ENCODE peak calls at places on chromosomes 13 and 19, in six cellular contexts. N is lower leg skin; P is astrocyte; Q is endothelial cell; L is cardiac fibroblast; B is CD8-positive, alpha-beta T cell. K is an unnamed sample.

GRCh38 chr19:6787393-6787792 is 14.9 kb downstream of the VAV1 start:
- DNase-seq in N (no peak), Q (no peak), L (no peak), P (no peak), B (no peak), K (no peak)

GRCh38 chr19:17847538-17848366 is at the start of gene JAK3:
- DNase-seq in N (no peak), P (no peak), L (peak; percentile 87), B (peak; percentile 90), Q (peak; percentile 89), K (peak; percentile 90)

GRCh38 chr13:75485286-75486062 is 3.5 kb upstream of the TBC1D4 start:
- DNase-seq in P (peak; percentile 91), N (no peak), B (no peak), Q (no peak), L (peak; percentile 39), K (no peak)

GRCh38 chr19:36916991-36917390 is 859 bp downstream of the ZNF568 start:
- DNase-seq in L (peak; percentile 30), P (peak; percentile 47), N (no peak), Q (no peak), B (no peak), K (no peak)

GRCh38 chr19:43450545-43450997 is 14.8 kb downstream of the LYPD3 start:
- DNase-seq in P (peak; percentile 70), B (no peak), N (no peak), Q (no peak), L (peak; percentile 53), K (no peak)

GRCh38 chr19:11921852-11922495 is 2.9 kb upstream of the ZNF700 start:
- DNase-seq in Q (no peak), L (peak; percentile 59), P (no peak), N (no peak), B (no peak), K (no peak)

GRCh38 chr13:42229287-42229686 is 42.7 kb upstream of the AKAP11 start:
- DNase-seq in N (no peak), Q (no peak), L (no peak), B (no peak), P (no peak), K (no peak)

GRCh38 chr19:11659612-11660011 is 62.3 kb downstream of the ZNF627 start:
- DNase-seq in L (peak; percentile 5), N (no peak), Q (no peak), B (no peak), P (no peak), K (peak; percentile 41)

GRCh38 chr13:85935868-85936467 is 136.7 kb upstream of the SLITRK6 start:
- DNase-seq in B (no peak), P (no peak), N (no peak), Q (no peak), L (no peak), K (no peak)

GRCh38 chr19:6772028-6772865 is at the start of gene VAV1:
- DNase-seq in Q (no peak), B (peak; percentile 84), N (peak; percentile 90), L (no peak), P (no peak), K (peak; percentile 95)

GRCh38 chr19:53511933-53512374 is 26.0 kb upstream of the ZNF331 start:
- DNase-seq in B (peak; percentile 57), L (peak; percentile 60), P (peak; percentile 34), N (peak; percentile 87), Q (peak; percentile 79), K (no peak)

GRCh38 chr13:114106526-114106925 is 25.9 kb downstream of the RASA3 start:
- DNase-seq in Q (no peak), B (no peak), P (no peak), N (peak; percentile 21), L (no peak), K (no peak)

GRCh38 chr19:6887326-6887725 is at the start of gene ADGRE1:
- DNase-seq in B (no peak), L (no peak), Q (no peak), P (no peak), N (peak; percentile 65), K (no peak)

GRCh38 chr13:49693191-49693733 is 2.0 kb upstream of the EBPL start:
- DNase-seq in B (no peak), P (no peak), N (no peak), Q (no peak), L (peak; percentile 46), K (no peak)

GRCh38 chr13:112431734-112432133 is 55.6 kb downstream of the SPACA7 start:
- DNase-seq in B (no peak), Q (no peak), N (no peak), P (no peak), L (no peak), K (no peak)

GRCh38 chr19:13953021-13953531 is 767 bp downstream of the DCAF15 start:
- DNase-seq in Q (no peak), N (peak; percentile 90), P (no peak), L (peak; percentile 69), B (peak; percentile 16), K (no peak)

GRCh38 chr19:33064117-33064777 is 441 bp downstream of the RHPN2 start:
- DNase-seq in Q (peak; percentile 16), B (no peak), P (no peak), L (no peak), N (no peak), K (peak; percentile 65)

GRCh38 chr19:13441810-13442512 is 64.3 kb downstream of the CACNA1A start:
- DNase-seq in B (peak; percentile 44), P (peak; percentile 37), N (no peak), L (peak; percentile 41), Q (peak; percentile 67), K (peak; percentile 32)

GRCh38 chr13:74406439-74406838 is 272.2 kb upstream of the KLF12 start:
- DNase-seq in N (no peak), P (no peak), B (no peak), Q (no peak), L (no peak), K (no peak)

GRCh38 chr13:93861818-93862217 is 617.7 kb downstream of the DCT start:
- DNase-seq in Q (no peak), N (no peak), L (peak; percentile 87), B (no peak), P (peak; percentile 93), K (no peak)

GRCh38 chr13:89969996-89970709 is 1377.3 kb upstream of the MIR17HG start:
- DNase-seq in B (no peak), P (peak; percentile 56), Q (no peak), N (no peak), L (peak; percentile 4), K (no peak)

GRCh38 chr19:54408627-54409026 is 6.6 kb upstream of the TTYH1 start:
- DNase-seq in N (no peak), B (no peak), Q (no peak), P (no peak), L (no peak), K (no peak)

GRCh38 chr13:99218969-99219368 is 18.3 kb downstream of the UBAC2 start:
- DNase-seq in B (peak; percentile 68), N (no peak), Q (no peak), P (no peak), L (no peak), K (no peak)

GRCh38 chr13:94710881-94711560 is 1.3 kb downstream of the SOX21 start:
- DNase-seq in L (peak; percentile 5), N (no peak), B (no peak), P (no peak), Q (peak; percentile 55), K (peak; percentile 56)

GRCh38 chr19:1469936-1470863 is 8.8 kb downstream of the C19orf25 start:
- DNase-seq in P (no peak), N (no peak), Q (no peak), L (no peak), B (peak; percentile 76), K (peak; percentile 74)

GRCh38 chr13:72462726-72463125 is 264.7 kb downstream of the MZT1 start:
- DNase-seq in Q (no peak), B (no peak), L (no peak), P (peak; percentile 48), N (no peak), K (no peak)

GRCh38 chr13:41610426-41610825 is 153.1 kb downstream of the RGCC start:
- DNase-seq in Q (no peak), L (peak; percentile 93), N (no peak), P (peak; percentile 93), B (no peak), K (no peak)

GRCh38 chr19:16197188-16197621 is 506 bp upstream of the AP1M1 start:
- DNase-seq in P (peak; percentile 86), N (no peak), L (peak; percentile 81), B (no peak), Q (no peak), K (no peak)

GRCh38 chr13:110713981-110714797 is 689 bp downstream of the ING1 start:
- DNase-seq in N (peak; percentile 89), B (peak; percentile 81), P (no peak), Q (peak; percentile 52), L (peak; percentile 54), K (peak; percentile 46)

GRCh38 chr19:17718467-17718987 is 753 bp upstream of the MAP1S start:
- DNase-seq in B (no peak), N (no peak), P (no peak), L (no peak), Q (no peak), K (no peak)

GRCh38 chr13:94239135-94239534 is 240.3 kb downstream of the DCT start:
- DNase-seq in L (peak; percentile 58), Q (no peak), P (peak; percentile 87), B (no peak), N (no peak), K (no peak)

DNA sequence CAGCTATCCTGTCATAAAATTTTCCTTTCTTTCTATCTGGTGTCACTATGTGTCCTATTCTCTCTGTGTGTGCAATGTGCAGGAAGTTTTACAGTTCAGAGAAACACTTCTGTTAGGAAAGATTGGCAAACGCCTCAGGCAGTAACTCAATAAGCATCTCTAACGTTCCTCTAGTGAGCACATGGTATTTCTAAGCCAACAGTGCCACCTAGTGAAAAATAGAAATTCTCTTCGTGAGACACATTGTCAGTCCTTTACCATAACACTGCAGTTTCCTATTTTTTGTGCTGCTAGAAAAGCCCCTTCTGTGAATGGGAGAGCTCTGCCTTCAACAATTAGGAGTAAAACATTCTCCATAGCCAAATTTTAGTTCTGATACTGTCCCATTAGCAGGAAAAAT is 50.7 kb downstream of the ZNF723 start:
- DNase-seq in N (no peak), Q (no peak), B (no peak), P (peak; percentile 0), L (peak; percentile 11), K (no peak)
- TF ChIP-seq CTCF in N (no peak), Q (no peak), B (no peak), P (no peak), L (peak; percentile 22), K (peak; percentile 18)

GRCh38 chr13:27270594-27271520 is at the start of gene RASL11A:
- DNase-seq in B (peak; percentile 74), P (peak; percentile 75), L (peak; percentile 93), N (peak; percentile 96), Q (peak; percentile 81), K (peak; percentile 87)
- TF ChIP-seq CTCF in B (peak; percentile 98), P (peak; percentile 34), L (peak; percentile 48), N (no peak), Q (peak; percentile 95), K (peak; percentile 77)

GRCh38 chr19:46404039-46404883 is 9.1 kb downstream of the CCDC8 start:
- DNase-seq in Q (peak; percentile 41), N (no peak), P (peak; percentile 33), L (peak; percentile 61), B (no peak), K (no peak)
- TF ChIP-seq CTCF in Q (no peak), N (no peak), P (no peak), L (no peak), B (no peak), K (no peak)

GRCh38 chr13:37429976-37430375 is 168.6 kb downstream of the POSTN start:
- DNase-seq in L (peak; percentile 77), B (no peak), N (no peak), Q (no peak), P (peak; percentile 82), K (no peak)

GRCh38 chr13:37427843-37428494 is 170.6 kb downstream of the POSTN start:
- DNase-seq in L (peak; percentile 64), Q (no peak), P (no peak), B (no peak), N (no peak), K (no peak)
- TF ChIP-seq CTCF in L (no peak), Q (no peak), P (no peak), B (no peak), N (no peak), K (no peak)